ENCODE peak calls at places on chromosomes 6 and 20, in five cellular contexts. One of them, this sample, is unnamed.

GRCh38 chr20:6485376-6485775 is 282.1 kb upstream of the BMP2 start:
- DNase-seq in posterior vena cava: no peak
- DNase-seq in LHCN-M2: no peak
- DNase-seq in GM13977: no peak
- DNase-seq in AG08395: no peak
- DNase-seq in this sample: no peak

GRCh38 chr6:112502348-112503130 is 155.4 kb downstream of the RFPL4B start:
- DNase-seq in LHCN-M2: peak; percentile 48
- DNase-seq in GM13977: no peak
- DNase-seq in posterior vena cava: no peak
- DNase-seq in AG08395: peak; percentile 44
- DNase-seq in this sample: no peak

GRCh38 chr20:51695574-51696303 is 72.5 kb downstream of the ATP9A start:
- DNase-seq in GM13977: no peak
- DNase-seq in LHCN-M2: peak; percentile 75
- DNase-seq in posterior vena cava: no peak
- DNase-seq in AG08395: peak; percentile 82
- DNase-seq in this sample: no peak

GRCh38 chr6:136587527-136587926 is 37.3 kb upstream of the MAP7 start:
- DNase-seq in posterior vena cava: no peak
- DNase-seq in LHCN-M2: peak; percentile 57
- DNase-seq in GM13977: no peak
- DNase-seq in AG08395: no peak
- DNase-seq in this sample: no peak

GRCh38 chr6:117548797-117549301 is 53.5 kb downstream of the GOPC start:
- DNase-seq in LHCN-M2: peak; percentile 79
- DNase-seq in posterior vena cava: no peak
- DNase-seq in AG08395: peak; percentile 37
- DNase-seq in GM13977: no peak
- DNase-seq in this sample: no peak

GRCh38 chr6:160733045-160733646 is 31.1 kb downstream of the PLG start:
- DNase-seq in LHCN-M2: peak; percentile 32
- DNase-seq in GM13977: peak; percentile 34
- DNase-seq in posterior vena cava: no peak
- DNase-seq in AG08395: peak; percentile 60
- DNase-seq in this sample: peak; percentile 49

GRCh38 chr6:63640062-63640461 is 4.5 kb downstream of the PHF3 start:
- DNase-seq in GM13977: no peak
- DNase-seq in posterior vena cava: no peak
- DNase-seq in LHCN-M2: peak; percentile 76
- DNase-seq in AG08395: peak; percentile 43
- DNase-seq in this sample: no peak

GRCh38 chr6:125918681-125919566 is 37.6 kb upstream of the HINT3 start:
- DNase-seq in posterior vena cava: no peak
- DNase-seq in GM13977: peak; percentile 62
- DNase-seq in LHCN-M2: peak; percentile 80
- DNase-seq in AG08395: peak; percentile 54
- DNase-seq in this sample: peak; percentile 56

GRCh38 chr20:58086763-58087566 is 141.5 kb downstream of the ANKRD60 start:
- DNase-seq in posterior vena cava: peak; percentile 76
- DNase-seq in AG08395: peak; percentile 68
- DNase-seq in LHCN-M2: peak; percentile 57
- DNase-seq in GM13977: peak; percentile 55
- DNase-seq in this sample: peak; percentile 28

GRCh38 chr6:168047841-168048723 is 30.9 kb downstream of the FRMD1 start:
- DNase-seq in AG08395: no peak
- DNase-seq in LHCN-M2: no peak
- DNase-seq in GM13977: no peak
- DNase-seq in posterior vena cava: no peak
- DNase-seq in this sample: no peak

GRCh38 chr20:49647509-49647908 is 66.2 kb downstream of the B4GALT5 start:
- DNase-seq in AG08395: no peak
- DNase-seq in posterior vena cava: no peak
- DNase-seq in GM13977: no peak
- DNase-seq in LHCN-M2: no peak
- DNase-seq in this sample: no peak

GRCh38 chr20:51019598-51020592 is 3.0 kb downstream of the KCNG1 start:
- DNase-seq in GM13977: no peak
- DNase-seq in AG08395: no peak
- DNase-seq in LHCN-M2: no peak
- DNase-seq in posterior vena cava: no peak
- DNase-seq in this sample: no peak

GRCh38 chr6:33977606-33978438 is 168.1 kb downstream of the GRM4 start:
- DNase-seq in GM13977: no peak
- DNase-seq in posterior vena cava: peak; percentile 62
- DNase-seq in AG08395: no peak
- DNase-seq in LHCN-M2: no peak
- DNase-seq in this sample: no peak

GRCh38 chr20:820328-820953 is 13.1 kb upstream of the FAM110A start:
- DNase-seq in posterior vena cava: no peak
- DNase-seq in AG08395: no peak
- DNase-seq in GM13977: no peak
- DNase-seq in LHCN-M2: no peak
- DNase-seq in this sample: no peak

GRCh38 chr20:31760457-31761240 is 21.6 kb downstream of the TPX2 start:
- DNase-seq in AG08395: no peak
- DNase-seq in LHCN-M2: peak; percentile 65
- DNase-seq in posterior vena cava: no peak
- DNase-seq in GM13977: no peak
- DNase-seq in this sample: no peak

GRCh38 chr20:49230575-49231211 is 11.5 kb downstream of the DDX27 start:
- DNase-seq in LHCN-M2: peak; percentile 96
- DNase-seq in posterior vena cava: no peak
- DNase-seq in GM13977: no peak
- DNase-seq in AG08395: peak; percentile 27
- DNase-seq in this sample: peak; percentile 37

GRCh38 chr20:4406627-4407026 is 315.1 kb upstream of the PRND start:
- DNase-seq in GM13977: no peak
- DNase-seq in posterior vena cava: no peak
- DNase-seq in AG08395: peak; percentile 78
- DNase-seq in LHCN-M2: peak; percentile 74
- DNase-seq in this sample: no peak

GRCh38 chr6:99514089-99514488 is 1.1 kb downstream of the USP45 start:
- DNase-seq in GM13977: no peak
- DNase-seq in AG08395: no peak
- DNase-seq in LHCN-M2: peak; percentile 3
- DNase-seq in posterior vena cava: no peak
- DNase-seq in this sample: no peak

GRCh38 chr6:98579941-98580340 is 254.4 kb upstream of the POU3F2 start:
- DNase-seq in posterior vena cava: no peak
- DNase-seq in GM13977: no peak
- DNase-seq in LHCN-M2: peak; percentile 17
- DNase-seq in AG08395: peak; percentile 10
- DNase-seq in this sample: no peak

GRCh38 chr6:47520282-47520681 is 42.7 kb downstream of the CD2AP start:
- DNase-seq in LHCN-M2: no peak
- DNase-seq in GM13977: no peak
- DNase-seq in AG08395: no peak
- DNase-seq in posterior vena cava: no peak
- DNase-seq in this sample: no peak

GRCh38 chr20:2332711-2333110 is 36.9 kb downstream of the TGM3 start:
- DNase-seq in posterior vena cava: no peak
- DNase-seq in AG08395: no peak
- DNase-seq in GM13977: no peak
- DNase-seq in LHCN-M2: no peak
- DNase-seq in this sample: no peak

GRCh38 chr6:25637946-25638345 is 14.1 kb upstream of the SCGN start:
- DNase-seq in posterior vena cava: no peak
- DNase-seq in LHCN-M2: no peak
- DNase-seq in GM13977: no peak
- DNase-seq in AG08395: no peak
- DNase-seq in this sample: no peak

GRCh38 chr20:41065716-41066115 is 37.1 kb downstream of the TOP1 start:
- DNase-seq in LHCN-M2: no peak
- DNase-seq in posterior vena cava: no peak
- DNase-seq in AG08395: no peak
- DNase-seq in GM13977: no peak
- DNase-seq in this sample: no peak

GRCh38 chr6:37702314-37702713 is 4.6 kb upstream of the MDGA1 start:
- DNase-seq in LHCN-M2: no peak
- DNase-seq in AG08395: no peak
- DNase-seq in posterior vena cava: no peak
- DNase-seq in GM13977: no peak
- DNase-seq in this sample: no peak

GRCh38 chr6:138403324-138403800 is 661 bp upstream of the HEBP2 start:
- DNase-seq in posterior vena cava: peak; percentile 83
- DNase-seq in LHCN-M2: peak; percentile 17
- DNase-seq in AG08395: peak; percentile 25
- DNase-seq in GM13977: peak; percentile 53
- DNase-seq in this sample: peak; percentile 43

GRCh38 chr20:44761423-44761822 is 15.8 kb downstream of the KCNK15 start:
- DNase-seq in LHCN-M2: no peak
- DNase-seq in posterior vena cava: no peak
- DNase-seq in AG08395: no peak
- DNase-seq in GM13977: no peak
- DNase-seq in this sample: no peak

GRCh38 chr20:16407251-16408067 is 165.8 kb downstream of the KIF16B start:
- DNase-seq in LHCN-M2: no peak
- DNase-seq in AG08395: no peak
- DNase-seq in posterior vena cava: no peak
- DNase-seq in GM13977: no peak
- DNase-seq in this sample: no peak

GRCh38 chr6:167706313-167707109 is 120.2 kb upstream of the AFDN start:
- DNase-seq in posterior vena cava: peak; percentile 65
- DNase-seq in LHCN-M2: no peak
- DNase-seq in AG08395: no peak
- DNase-seq in GM13977: peak; percentile 73
- DNase-seq in this sample: no peak

GRCh38 chr6:168906251-168906845 is 347.3 kb downstream of the THBS2 start:
- DNase-seq in LHCN-M2: no peak
- DNase-seq in posterior vena cava: no peak
- DNase-seq in GM13977: no peak
- DNase-seq in AG08395: no peak
- DNase-seq in this sample: no peak

GRCh38 chr6:10276888-10277287 is 138.0 kb downstream of the TFAP2A start:
- DNase-seq in posterior vena cava: no peak
- DNase-seq in AG08395: no peak
- DNase-seq in GM13977: no peak
- DNase-seq in LHCN-M2: no peak
- DNase-seq in this sample: no peak

GRCh38 chr6:74991573-74992332 is 214.1 kb downstream of the COL12A1 start:
- DNase-seq in AG08395: peak; percentile 18
- DNase-seq in posterior vena cava: no peak
- DNase-seq in GM13977: no peak
- DNase-seq in LHCN-M2: peak; percentile 67
- DNase-seq in this sample: no peak

GRCh38 chr6:156791261-156791850 is 14.2 kb downstream of the ARID1B start:
- DNase-seq in posterior vena cava: no peak
- DNase-seq in GM13977: peak; percentile 32
- DNase-seq in LHCN-M2: no peak
- DNase-seq in AG08395: no peak
- DNase-seq in this sample: no peak

GRCh38 chr6:21263531-21264287 is 329.8 kb upstream of the SOX4 start:
- DNase-seq in AG08395: no peak
- DNase-seq in LHCN-M2: no peak
- DNase-seq in GM13977: peak; percentile 72
- DNase-seq in posterior vena cava: no peak
- DNase-seq in this sample: no peak

GRCh38 chr20:39048000-39048696 is 86.0 kb downstream of the DHX35 start:
- DNase-seq in LHCN-M2: peak; percentile 61
- DNase-seq in GM13977: peak; percentile 85
- DNase-seq in posterior vena cava: peak; percentile 95
- DNase-seq in AG08395: peak; percentile 90
- DNase-seq in this sample: peak; percentile 76

GRCh38 chr6:16901777-16902176 is 140.5 kb upstream of the ATXN1 start:
- DNase-seq in GM13977: no peak
- DNase-seq in LHCN-M2: peak; percentile 76
- DNase-seq in posterior vena cava: peak; percentile 88
- DNase-seq in AG08395: peak; percentile 71
- DNase-seq in this sample: no peak

GRCh38 chr6:43970068-43970912 is 157.0 kb downstream of the MRPL14 start:
- DNase-seq in posterior vena cava: no peak
- DNase-seq in AG08395: no peak
- DNase-seq in GM13977: no peak
- DNase-seq in LHCN-M2: no peak
- DNase-seq in this sample: no peak

GRCh38 chr20:61941721-61942405 is 123.8 kb downstream of the TAF4 start:
- DNase-seq in GM13977: no peak
- DNase-seq in AG08395: no peak
- DNase-seq in LHCN-M2: no peak
- DNase-seq in posterior vena cava: peak; percentile 56
- DNase-seq in this sample: no peak